ENCODE peak calls at places on chromosome 14, in six cellular contexts. Q, O, S, U, H and P are unnamed samples.
A peak's percentile ranks its signal among the peaks of the same experiment; 100 is the strongest.

GRCh38 chr14:34081126-34081575 is 130.3 kb upstream of the EGLN3 start:
- DNase-seq in Q (no peak), O (no peak), S (peak; percentile 49), U (no peak), H (peak; percentile 6), P (no peak)

GRCh38 chr14:53529519-53529918 is 376.4 kb upstream of the DDHD1 start:
- DNase-seq in S (no peak), O (no peak), U (no peak), Q (no peak), H (no peak), P (no peak)

GRCh38 chr14:71650187-71650586 is 282.0 kb upstream of the RGS6 start:
- DNase-seq in O (no peak), S (no peak), H (no peak), Q (no peak), U (no peak), P (no peak)

GRCh38 chr14:32303865-32304264 is 25.2 kb upstream of the AKAP6 start:
- DNase-seq in S (no peak), U (no peak), O (no peak), H (no peak), Q (no peak), P (no peak)

GRCh38 chr14:101175731-101176534 is 272.4 kb upstream of the RTL1 start:
- DNase-seq in H (no peak), U (no peak), S (no peak), O (no peak), Q (no peak), P (no peak)

GRCh38 chr14:23776296-23776695 is 140.1 kb downstream of the DHRS2 start:
- DNase-seq in U (no peak), S (no peak), H (no peak), O (no peak), Q (no peak), P (no peak)

GRCh38 chr14:89933002-89933401 is 21.5 kb downstream of the EFCAB11 start:
- DNase-seq in Q (no peak), O (no peak), U (no peak), S (no peak), H (no peak), P (no peak)

GRCh38 chr14:103121161-103121845 is 2.0 kb upstream of the TNFAIP2 start:
- DNase-seq in S (no peak), H (peak; percentile 65), Q (no peak), U (no peak), O (peak; percentile 64), P (no peak)

GRCh38 chr14:51547701-51548100 is 104.0 kb upstream of the FRMD6 start:
- DNase-seq in S (no peak), H (no peak), U (no peak), O (no peak), Q (no peak), P (no peak)

GRCh38 chr14:29990993-29991392 is 63.3 kb upstream of the PRKD1 start:
- DNase-seq in S (no peak), U (no peak), H (no peak), O (no peak), Q (no peak), P (no peak)

GRCh38 chr14:85088231-85088630 is 441.7 kb upstream of the FLRT2 start:
- DNase-seq in U (no peak), O (no peak), S (no peak), H (peak; percentile 17), Q (no peak), P (no peak)

GRCh38 chr14:93960108-93960475 is 16.3 kb downstream of the ASB2 start:
- DNase-seq in H (no peak), O (no peak), S (no peak), Q (no peak), U (no peak), P (no peak)

GRCh38 chr14:56630707-56631106 is 51.1 kb downstream of the TMEM260 start:
- DNase-seq in S (peak; percentile 50), O (no peak), Q (no peak), U (no peak), H (peak; percentile 18), P (no peak)

GRCh38 chr14:68556253-68556652 is 236.6 kb downstream of the ZFP36L1 start:
- DNase-seq in U (no peak), H (no peak), S (no peak), Q (no peak), O (no peak), P (no peak)

GRCh38 chr14:78927261-78927660 is 757.1 kb downstream of the NRXN3 start:
- DNase-seq in H (no peak), U (no peak), Q (no peak), S (no peak), O (no peak), P (no peak)

GRCh38 chr14:78917462-78917861 is 747.3 kb downstream of the NRXN3 start:
- DNase-seq in S (no peak), U (no peak), O (no peak), Q (no peak), H (no peak), P (no peak)

GRCh38 chr14:78921856-78922255 is 751.7 kb downstream of the NRXN3 start:
- DNase-seq in U (peak; percentile 49), O (no peak), S (peak; percentile 38), H (peak; percentile 80), Q (no peak), P (no peak)
- TF ChIP-seq CTCF in U (no peak), O (no peak), S (no peak), H (no peak), Q (no peak), P (no peak)

DNA sequence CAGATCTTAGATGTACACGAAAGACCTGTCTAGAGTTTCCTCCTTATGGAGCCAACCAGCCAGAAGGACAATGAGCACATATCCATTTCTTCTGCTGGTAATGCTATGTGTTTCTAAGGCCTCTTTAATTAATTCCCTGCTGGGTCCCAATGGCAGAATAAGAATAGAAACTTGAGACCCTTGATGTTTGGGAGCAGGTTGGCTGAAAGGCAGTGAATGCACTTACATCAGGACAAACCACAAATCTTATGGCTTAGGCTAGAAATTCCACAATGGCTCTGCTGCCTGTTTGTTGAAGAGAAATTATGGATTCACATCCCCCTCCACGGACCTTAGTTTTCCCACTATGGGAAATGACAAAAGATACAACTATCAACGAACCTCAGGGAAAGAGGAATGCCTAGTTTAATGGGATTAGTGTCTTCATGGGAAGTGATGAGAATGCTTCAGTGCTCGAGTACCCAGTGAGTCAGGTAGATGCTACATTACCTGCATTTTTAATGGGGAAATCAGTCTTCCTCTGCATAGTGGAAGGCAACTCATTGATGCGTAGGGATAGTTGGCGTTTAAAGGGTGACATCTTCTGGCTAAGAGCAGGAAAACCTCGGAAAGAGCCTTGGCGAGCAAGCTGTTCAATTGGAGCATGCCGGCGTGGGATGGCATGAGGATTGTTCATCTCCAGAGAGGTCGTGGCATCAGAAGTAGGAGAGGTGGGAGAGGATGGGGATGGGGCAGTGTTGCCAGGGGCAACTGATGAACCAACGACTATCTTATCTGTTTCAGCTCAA is 46.5 kb downstream of the PAPLN start:
- DNase-seq in S (peak; percentile 18), O (no peak), H (peak; percentile 57), Q (no peak), U (no peak), P (no peak)
- TF ChIP-seq CTCF in S (peak; percentile 61), O (no peak), H (peak; percentile 35), Q (no peak), U (peak; percentile 35), P (no peak)

GRCh38 chr14:72747652-72748051 is 146.2 kb downstream of the DPF3 start:
- DNase-seq in O (no peak), U (no peak), Q (no peak), H (no peak), S (no peak), P (no peak)

GRCh38 chr14:72743626-72744025 is 150.3 kb downstream of the DPF3 start:
- DNase-seq in S (no peak), Q (no peak), U (no peak), O (no peak), H (peak; percentile 35), P (no peak)

GRCh38 chr14:72744416-72745120 is 149.3 kb downstream of the DPF3 start:
- DNase-seq in H (no peak), Q (no peak), S (no peak), U (no peak), O (no peak), P (no peak)

GRCh38 chr14:72745546-72745945 is 148.4 kb downstream of the DPF3 start:
- DNase-seq in Q (no peak), S (peak; percentile 74), O (no peak), U (peak; percentile 65), H (peak; percentile 76), P (no peak)

DNA sequence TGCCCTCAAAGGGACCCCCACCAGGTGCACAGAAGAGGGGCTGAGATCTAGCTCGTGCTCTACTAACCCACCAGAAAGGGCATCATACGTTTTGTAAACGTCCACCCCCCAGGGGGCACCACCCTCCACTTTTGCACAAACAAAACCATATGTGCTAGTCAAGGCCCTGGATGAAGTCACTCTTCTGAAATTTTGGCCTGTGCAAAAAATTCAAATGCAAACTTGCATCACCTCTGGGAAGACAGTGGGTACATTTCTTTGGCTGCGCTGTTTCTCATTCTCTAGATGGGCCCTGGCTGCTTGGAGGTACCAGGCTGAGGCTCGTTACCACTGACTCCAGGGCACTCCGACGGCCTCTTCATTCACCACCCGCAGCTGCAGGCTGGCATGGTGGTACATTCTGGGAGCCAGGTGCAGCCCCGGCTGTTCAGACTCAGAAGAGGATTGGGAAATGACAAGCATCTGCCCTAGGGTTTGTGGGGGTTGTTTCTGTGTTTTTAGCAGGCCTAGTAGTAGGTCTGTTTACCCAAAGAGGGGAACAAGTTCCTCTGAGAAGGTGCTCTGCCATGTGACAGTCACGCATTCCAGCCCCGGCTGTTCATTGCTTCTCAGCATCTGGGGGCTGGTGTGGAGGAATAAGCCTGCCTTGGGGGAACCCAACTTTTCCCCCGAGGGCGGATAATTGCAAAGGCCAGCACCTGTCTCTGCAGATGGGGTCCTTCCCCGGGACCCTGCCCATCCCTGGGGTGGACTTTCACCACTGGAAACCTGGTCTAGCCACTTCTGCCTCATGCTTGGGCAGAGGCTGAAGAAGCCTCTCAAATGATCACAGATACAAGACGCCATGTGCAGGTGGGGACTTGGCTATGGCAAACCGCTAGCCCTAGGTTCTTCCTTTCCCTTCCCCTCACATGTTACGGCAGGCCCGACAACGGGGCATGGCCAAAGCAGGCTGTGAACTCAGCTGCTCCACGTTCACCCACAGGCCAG is 147.6 kb downstream of the DPF3 start:
- DNase-seq in H (peak; percentile 72), S (peak; percentile 32), Q (no peak), U (peak; percentile 68), O (no peak), P (no peak)
- TF ChIP-seq CTCF in H (peak; percentile 24), S (peak; percentile 33), Q (no peak), U (peak; percentile 51), O (peak; percentile 18), P (no peak)

GRCh38 chr14:61756135-61756534 is 6.1 kb upstream of the SNAPC1 start:
- DNase-seq in Q (no peak), S (no peak), H (peak; percentile 47), U (no peak), O (no peak), P (no peak)

GRCh38 chr14:61754627-61755381 is 7.4 kb upstream of the SNAPC1 start:
- DNase-seq in H (peak; percentile 65), S (no peak), Q (no peak), O (no peak), U (no peak), P (no peak)

GRCh38 chr14:61751475-61751989 is 10.7 kb upstream of the SNAPC1 start:
- DNase-seq in S (no peak), O (no peak), Q (no peak), U (no peak), H (no peak), P (no peak)

GRCh38 chr14:61752626-61753025 is 9.6 kb upstream of the SNAPC1 start:
- DNase-seq in S (no peak), H (peak; percentile 59), U (no peak), Q (no peak), O (no peak), P (no peak)

DNA sequence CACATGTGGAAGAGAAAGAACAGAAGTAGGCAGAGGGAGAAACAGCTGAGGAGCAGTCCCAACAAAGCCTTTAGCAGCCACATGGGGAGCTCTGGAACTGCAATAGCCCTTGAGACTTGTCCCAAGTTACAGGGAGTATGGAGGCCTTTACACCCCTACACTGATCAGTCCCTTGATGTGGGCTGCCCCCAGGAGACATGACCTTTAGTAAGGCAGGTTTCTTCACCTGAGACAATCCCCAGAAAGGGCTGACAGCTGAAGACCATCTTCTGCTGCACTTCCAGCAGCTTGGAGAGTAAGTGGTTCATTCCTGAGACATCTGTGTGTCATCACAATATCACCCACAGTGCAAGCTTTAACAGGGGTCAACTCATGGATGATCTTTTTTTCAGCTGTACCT is 8.6 kb upstream of the SNAPC1 start:
- DNase-seq in U (no peak), S (no peak), H (no peak), O (no peak), Q (no peak), P (no peak)
- TF ChIP-seq CTCF in U (peak; percentile 31), S (peak; percentile 7), H (peak; percentile 26), O (no peak), Q (no peak), P (no peak)